ENCODE peak calls at places on chromosomes 4 and X, in four cellular contexts. E is GM23248, P is astrocyte, G is OCI-LY7. K is an unnamed sample.

GRCh38 chr4:120064887-120065286 is 1.8 kb downstream of the MAD2L1 start:
- DNase-seq in E (no peak), P (no peak), G (no peak), K (no peak)

GRCh38 chr4:46819095-46819494 is 90.0 kb downstream of the COX7B2 start:
- DNase-seq in E (no peak), P (no peak), G (no peak), K (no peak)

GRCh38 chr4:71545168-71545567 is 206.3 kb downstream of the SLC4A4 start:
- DNase-seq in E (peak; percentile 79), P (peak; percentile 54), G (no peak), K (no peak)

GRCh38 chr4:40247350-40247749 is 50.5 kb downstream of the RHOH start:
- DNase-seq in E (no peak), P (no peak), G (peak; percentile 33), K (no peak)

GRCh38 chr4:70863099-70863790 is 23.6 kb upstream of the GRSF1 start:
- DNase-seq in E (no peak), P (no peak), G (no peak), K (no peak)

GRCh38 chr4:73914071-73914470 is 44.9 kb downstream of the CXCL1 start:
- DNase-seq in E (no peak), P (no peak), G (no peak), K (no peak)

GRCh38 chr4:4267981-4268380 is 20.0 kb upstream of the TMEM128 start:
- DNase-seq in E (no peak), P (no peak), G (no peak), K (no peak)

GRCh38 chrX:5681159-5681558 is 547.5 kb downstream of the NLGN4X start:
- DNase-seq in E (no peak), P (peak; percentile 25), G (peak; percentile 11), K (no peak)

GRCh38 chr4:35649784-35650183 is 594.5 kb downstream of the ARAP2 start:
- DNase-seq in E (no peak), P (no peak), G (no peak), K (no peak)

GRCh38 chr4:111789901-111790640 is 355.2 kb upstream of the FAM241A start:
- DNase-seq in E (no peak), P (no peak), G (no peak), K (no peak)

GRCh38 chr4:122293374-122294365 is 85.1 kb upstream of the ADAD1 start:
- DNase-seq in E (no peak), P (peak; percentile 20), G (no peak), K (no peak)

GRCh38 chr4:187744911-187745310 is 250.7 kb upstream of the ZFP42 start:
- DNase-seq in E (no peak), P (no peak), G (no peak), K (no peak)

GRCh38 chrX:108347800-108348199 is 90.4 kb downstream of the COL4A6 start:
- DNase-seq in E (no peak), P (no peak), G (no peak), K (no peak)

GRCh38 chrX:40174594-40175415 is 77.0 kb upstream of the BCOR start:
- DNase-seq in E (peak; percentile 72), P (peak; percentile 44), G (peak; percentile 75), K (no peak)

GRCh38 chrX:75115707-75116413 is 40.2 kb downstream of the ABCB7 start:
- DNase-seq in E (no peak), P (no peak), G (no peak), K (no peak)

GRCh38 chrX:17182317-17182716 is 192.7 kb upstream of the NHS start:
- DNase-seq in E (no peak), P (no peak), G (no peak), K (no peak)

GRCh38 chr4:1714303-1715001 is 2.3 kb upstream of the SLBP start:
- DNase-seq in E (peak; percentile 31), P (no peak), G (peak; percentile 77), K (no peak)

GRCh38 chr4:1713003-1713397 is 881 bp upstream of the SLBP start:
- DNase-seq in E (no peak), P (no peak), G (peak; percentile 50), K (no peak)

GRCh38 chr4:1716065-1716945 is 4.2 kb upstream of the SLBP start:
- DNase-seq in E (no peak), P (no peak), G (no peak), K (no peak)

GRCh38 chr4:1717129-1718094 is 3.7 kb downstream of the TMEM129 start:
- DNase-seq in E (no peak), P (no peak), G (peak; percentile 24), K (no peak)

GRCh38 chr4:1715002-1715761 is 3.1 kb upstream of the SLBP start:
- DNase-seq in E (peak; percentile 50), P (no peak), G (peak; percentile 83), K (no peak)
- H3K4me3 ChIP-seq in E (no peak overlapping the region), P (no peak overlapping the region), G (peak overlapping the region; percentile 86), K (no peak overlapping the region)

GRCh38 chr4:19748911-19749473 is 502.7 kb upstream of the SLIT2 start:
- DNase-seq in E (peak; percentile 53), P (peak; percentile 36), G (no peak), K (no peak)
- H3K27ac ChIP-seq in E (peak overlapping the region; percentile 79), P (no peak overlapping the region), G (no peak overlapping the region), K (no peak overlapping the region)

DNA sequence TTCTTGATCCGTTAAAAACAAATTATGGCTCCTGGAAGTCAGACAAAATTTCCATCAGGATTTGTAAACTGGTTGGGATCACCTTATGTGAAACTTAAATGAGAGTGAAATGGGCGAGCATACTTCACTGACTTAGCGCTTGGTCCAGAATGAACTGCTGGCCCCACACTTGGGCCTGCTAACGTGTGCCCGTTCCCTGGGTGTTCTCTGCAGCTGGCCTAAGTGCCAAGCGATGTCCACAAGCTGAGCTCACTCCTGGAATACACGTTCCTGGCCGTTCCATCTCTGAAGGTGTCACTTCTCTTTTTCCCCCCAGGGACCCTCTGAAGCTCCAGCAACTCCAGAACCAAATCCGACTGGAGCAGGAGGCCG is 132.7 kb downstream of the CBR4 start:
- DNase-seq in E (no peak), P (no peak), G (no peak), K (no peak)
- H3K79me2 ChIP-seq in E (no peaks in the 10 kb centered on the region), P (peaks cover 96% of the 10 kb centered on the region), G (no peaks in the 10 kb centered on the region), K (peaks cover 84% of the 10 kb centered on the region)

GRCh38 chr4:144645102-144645469 is 870 bp upstream of the HHIP start:
- DNase-seq in E (no peak), P (no peak), G (no peak), K (no peak)

GRCh38 chr4:144647095-144647959 is 1.4 kb downstream of the HHIP start:
- DNase-seq in E (peak; percentile 19), P (peak; percentile 55), G (no peak), K (no peak)

GRCh38 chr4:144645621-144646522 is at the start of gene HHIP:
- DNase-seq in E (peak; percentile 68), P (peak; percentile 63), G (no peak), K (no peak)

GRCh38 chr4:144648042-144648441 is 2.1 kb downstream of the HHIP start:
- DNase-seq in E (no peak), P (no peak), G (no peak), K (no peak)

DNA sequence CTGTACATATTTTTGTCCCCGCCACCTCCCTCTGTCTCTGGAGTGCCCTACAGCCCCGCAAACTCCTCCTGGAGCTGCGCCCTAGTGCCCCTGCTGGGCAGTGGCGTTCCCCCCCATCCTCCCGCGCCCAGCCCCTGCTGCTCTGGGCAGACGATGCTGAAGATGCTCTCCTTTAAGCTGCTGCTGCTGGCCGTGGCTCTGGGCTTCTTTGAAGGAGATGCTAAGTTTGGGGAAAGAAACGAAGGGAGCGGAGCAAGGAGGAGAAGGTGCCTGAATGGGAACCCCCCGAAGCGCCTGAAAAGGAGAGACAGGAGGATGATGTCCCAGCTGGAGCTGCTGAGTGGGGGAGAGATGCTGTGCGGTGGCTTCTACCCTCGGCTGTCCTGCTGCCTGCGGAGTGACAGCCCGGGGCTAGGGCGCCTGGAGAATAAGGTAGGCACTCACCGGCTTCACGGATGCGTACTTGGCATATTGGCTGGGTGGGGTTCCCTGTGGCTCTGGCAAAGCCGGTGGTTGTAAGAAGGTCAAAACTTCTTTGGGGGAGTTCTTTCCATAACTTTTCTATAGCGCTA is 653 bp downstream of the HHIP start:
- DNase-seq in E (peak; percentile 33), P (no peak), G (no peak), K (no peak)
- H3K4me3 ChIP-seq in E (peak overlapping the region; percentile 71), P (peak overlapping the region; percentile 98), G (no peak overlapping the region), K (peak overlapping the region; percentile 66)

GRCh38 chrX:33817266-33817665 is 314.8 kb downstream of the FAM47A start:
- DNase-seq in E (no peak), P (no peak), G (no peak), K (no peak)
- H3K27ac ChIP-seq in E (no peak overlapping the region), P (no peak overlapping the region), G (no peak overlapping the region), K (no peak overlapping the region)

GRCh38 chr4:145527773-145528172 is 46.1 kb downstream of the SMAD1 start:
- DNase-seq in E (no peak), P (no peak), G (no peak), K (no peak)
- H3K79me2 ChIP-seq in E (peaks cover 66% of the 10 kb centered on the region), P (peaks cover 65% of the 10 kb centered on the region), G (peaks cover 98% of the 10 kb centered on the region), K (peaks cover 17% of the 10 kb centered on the region)

DNA sequence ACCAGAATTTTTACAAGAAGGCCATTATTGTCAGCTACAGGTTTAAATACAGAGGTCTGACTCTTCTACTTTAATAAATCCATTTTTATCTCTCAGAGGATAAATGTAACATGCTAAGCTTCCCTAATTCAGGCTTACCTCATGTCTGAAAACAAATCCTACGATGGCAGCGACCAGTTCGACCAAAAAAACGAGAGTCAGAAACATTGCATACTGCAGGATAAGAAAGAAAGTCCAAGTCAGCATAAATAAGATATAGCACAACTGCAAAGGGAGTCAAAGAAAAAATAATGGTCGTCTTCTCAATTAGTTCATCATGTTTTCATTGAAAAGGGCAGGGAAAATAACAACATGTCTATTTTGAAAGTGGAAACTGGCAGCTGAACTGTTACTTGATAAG is 1.6 kb downstream of the TSPAN6 start:
- DNase-seq in E (no peak), P (no peak), G (no peak), K (no peak)
- H3K4me3 ChIP-seq in E (no peak overlapping the region), P (no peak overlapping the region), G (no peak overlapping the region), K (no peak overlapping the region)

DNA sequence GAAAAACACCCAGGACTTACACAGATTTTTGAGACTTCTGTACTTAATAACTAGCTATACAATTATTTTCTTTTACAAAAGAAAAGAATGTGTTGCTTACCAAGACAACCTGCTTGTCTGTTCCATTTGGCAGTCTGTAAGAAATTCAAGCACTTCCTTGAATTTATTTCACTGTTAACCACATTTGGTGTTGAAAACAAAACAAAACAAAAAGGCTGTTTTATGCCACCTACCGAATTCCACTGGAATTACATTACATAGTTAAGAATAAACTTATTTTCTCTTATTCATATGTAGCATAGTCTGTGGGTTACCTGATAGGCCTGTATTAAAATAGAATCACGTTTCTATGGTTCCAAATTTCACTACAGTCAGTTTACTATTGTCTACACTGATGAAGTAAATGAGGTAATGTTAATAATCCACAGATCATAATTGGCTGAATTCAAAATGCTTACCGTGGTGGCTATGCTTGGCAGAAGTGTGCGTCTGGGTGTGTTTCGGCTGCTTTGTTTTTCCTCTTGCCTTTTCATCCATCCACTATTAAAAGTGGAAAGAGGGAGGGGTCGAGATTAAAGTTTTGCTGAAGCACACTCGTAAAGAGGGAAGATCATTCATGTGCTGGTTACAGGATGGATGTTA is at the start of gene TLR1:
- DNase-seq in E (peak; percentile 56), P (peak; percentile 46), G (peak; percentile 72), K (no peak)
- H3K27ac ChIP-seq in E (no peak within 1 kb of the TSS), P (peak within 1 kb of the TSS; percentile 27), G (peak within 1 kb of the TSS; percentile 96), K (no peak within 1 kb of the TSS)

GRCh38 chr4:186666750-186667149 is 56.9 kb downstream of the FAT1 start:
- DNase-seq in E (no peak), P (no peak), G (no peak), K (no peak)
- H3K79me2 ChIP-seq in E (peaks cover 95% of the 10 kb centered on the region), P (peaks cover 84% of the 10 kb centered on the region), G (no peaks in the 10 kb centered on the region), K (peaks cover 89% of the 10 kb centered on the region)